ENCODE peak calls at places on chromosomes 4 and X, in six cellular contexts. P is progenitor cell of endocrine pancreas, N is lung, K is neural crest cell, X is left cardiac atrium, H is ecto neural progenitor cell. J is an unnamed sample.

GRCh38 chrX:24245201-24245600 is 68.7 kb downstream of the SUPT20HL2 start:
- DNase-seq in P (no peak), N (no peak), K (no peak), X (no peak), H (no peak), J (no peak)

GRCh38 chr4:106358899-106359298 is 9.7 kb downstream of the GIMD1 start:
- DNase-seq in P (no peak), N (no peak), K (no peak), X (no peak), H (no peak), J (no peak)

GRCh38 chr4:90069151-90069550 is 58.0 kb upstream of the CCSER1 start:
- DNase-seq in P (no peak), N (no peak), K (no peak), X (no peak), H (no peak), J (no peak)

GRCh38 chrX:15524417-15524816 is 23.8 kb downstream of the BMX start:
- DNase-seq in P (no peak), N (no peak), K (no peak), X (no peak), H (no peak), J (no peak)

GRCh38 chr4:84730375-84730774 is 147.4 kb downstream of the CDS1 start:
- DNase-seq in P (no peak), N (no peak), K (no peak), X (no peak), H (no peak), J (no peak)

GRCh38 chrX:12269484-12269883 is 131.2 kb downstream of the FRMPD4 start:
- DNase-seq in P (no peak), N (no peak), K (no peak), X (no peak), H (no peak), J (no peak)

GRCh38 chr4:125368161-125368560 is 53.4 kb downstream of the FAT4 start:
- DNase-seq in P (no peak), N (no peak), K (no peak), X (no peak), H (no peak), J (peak; percentile 25)

GRCh38 chr4:13891544-13891939 is 264.0 kb upstream of the BOD1L1 start:
- DNase-seq in P (no peak), N (no peak), K (no peak), X (no peak), H (no peak), J (no peak)

GRCh38 chr4:105140684-105141490 is 5.8 kb upstream of the TET2 start:
- DNase-seq in P (no peak), N (no peak), K (no peak), X (no peak), H (no peak), J (no peak)

GRCh38 chrX:20471483-20471882 is 204.8 kb upstream of the RPS6KA3 start:
- DNase-seq in P (no peak), N (no peak), K (no peak), X (no peak), H (no peak), J (no peak)

GRCh38 chrX:2508648-2509335 is 8.0 kb upstream of the DHRSX start:
- DNase-seq in P (no peak), N (no peak), K (no peak), X (no peak), H (no peak), J (no peak)

GRCh38 chrX:132956421-132957210 is 1.8 kb downstream of the HS6ST2 start:
- DNase-seq in P (peak; percentile 23), N (no peak), K (peak; percentile 31), X (peak; percentile 24), H (peak; percentile 49), J (no peak)

GRCh38 chr4:137659431-137659830 is 127.1 kb upstream of the PCDH18 start:
- DNase-seq in P (no peak), N (no peak), K (no peak), X (no peak), H (no peak), J (no peak)